ENCODE peak calls at places on chromosomes 2 and 18, in four cellular contexts. S is H9, Y is colonic mucosa, U is HCT116. W is an unnamed sample.

GRCh38 chr2:235966396-235966795 is 201.8 kb downstream of the GBX2 start:
- DNase-seq in S (peak; percentile 47), Y (no peak), U (no peak), W (no peak)

GRCh38 chr2:218805627-218806026 is 23.7 kb downstream of the CYP27A1 start:
- DNase-seq in S (no peak), Y (no peak), U (no peak), W (no peak)

GRCh38 chr2:128310761-128311160 is 7.9 kb downstream of the HS6ST1 start:
- DNase-seq in S (no peak), Y (peak; percentile 16), U (no peak), W (no peak)

GRCh38 chr18:3863593-3863992 is 413.6 kb downstream of the TGIF1 start:
- DNase-seq in S (no peak), Y (no peak), U (no peak), W (no peak)

GRCh38 chr2:118246726-118247125 is 158.5 kb downstream of the INSIG2 start:
- DNase-seq in S (no peak), Y (no peak), U (no peak), W (no peak)

GRCh38 chr18:9330419-9330818 is 4.2 kb upstream of the TWSG1 start:
- DNase-seq in S (no peak), Y (no peak), U (no peak), W (no peak)

GRCh38 chr2:129760669-129761068 is 218.8 kb upstream of the RAB6C start:
- DNase-seq in S (no peak), Y (no peak), U (no peak), W (no peak)

GRCh38 chr2:126482582-126483464 is 173.1 kb upstream of the GYPC start:
- DNase-seq in S (peak; percentile 78), Y (no peak), U (no peak), W (no peak)

DNA sequence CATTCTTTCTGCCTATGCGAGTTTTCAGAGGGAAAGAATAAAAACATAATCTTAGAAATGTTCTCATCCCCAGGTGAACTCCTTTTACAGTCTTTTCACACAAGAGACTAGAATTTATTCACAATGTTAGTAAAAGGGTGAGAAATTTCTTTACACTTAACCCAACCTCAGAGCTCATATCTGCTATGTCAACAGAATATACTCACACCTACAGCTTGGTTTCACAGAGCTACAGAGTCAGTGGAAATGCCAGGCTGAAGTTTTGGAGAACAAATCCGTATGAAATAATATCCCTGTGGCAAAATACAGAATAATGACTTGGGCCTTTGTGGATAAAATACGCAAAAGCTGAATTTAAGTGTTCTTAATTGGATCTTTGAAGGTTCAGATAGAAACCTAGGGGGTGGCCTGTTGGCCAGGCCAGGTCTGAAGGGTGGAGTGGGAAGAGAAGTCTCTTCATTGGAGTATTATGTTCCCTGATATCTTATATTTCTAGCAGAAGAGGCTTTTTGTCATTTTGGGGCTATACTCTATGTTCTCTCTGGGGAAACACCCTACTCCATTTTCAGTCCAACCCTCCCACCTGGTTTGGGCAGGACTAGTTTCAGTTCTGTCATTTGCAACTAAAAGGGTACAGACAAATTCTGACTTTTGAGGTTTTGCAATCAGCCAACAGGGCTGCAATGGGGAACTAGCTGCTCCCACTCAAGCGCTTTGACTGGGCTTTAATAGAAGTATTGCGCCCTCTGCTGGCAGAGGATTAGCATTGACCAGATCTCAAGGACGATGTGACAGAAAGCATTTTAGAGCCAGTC is 25.7 kb downstream of the FBXO48 start:
- DNase-seq in S (peak; percentile 82), Y (peak; percentile 80), U (peak; percentile 82), W (peak; percentile 24)
- H3K27ac ChIP-seq in S (no peak overlapping the region), Y (no peak overlapping the region), U (no peak overlapping the region), W (no peak overlapping the region)

DNA sequence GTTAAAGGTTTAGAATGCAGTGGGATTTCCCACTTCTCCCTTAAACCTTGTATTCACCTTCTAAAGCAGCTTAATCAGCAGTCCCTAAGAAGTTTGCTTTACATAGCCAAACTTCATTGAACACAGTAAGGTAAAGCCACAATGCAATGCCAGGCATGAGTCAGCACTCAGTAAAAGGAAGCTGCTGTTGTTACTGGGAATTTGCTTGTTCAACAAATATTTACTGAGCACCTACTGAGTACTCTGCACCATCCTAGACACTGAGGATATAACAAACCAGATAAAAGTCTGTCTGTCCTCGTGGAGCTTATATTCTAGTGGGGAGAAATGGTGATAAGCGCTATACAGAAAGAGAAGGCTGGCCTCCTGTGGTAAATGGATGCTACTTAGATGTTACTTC is 162.7 kb downstream of the PKP4 start:
- DNase-seq in S (no peak), Y (no peak), U (no peak), W (peak; percentile 34)
- H3K27ac ChIP-seq in S (no peak overlapping the region), Y (no peak overlapping the region), U (no peak overlapping the region), W (peak overlapping the region; percentile 65)

GRCh38 chr2:239264838-239265651 is 135.8 kb downstream of the HDAC4 start:
- DNase-seq in S (no peak), Y (peak; percentile 75), U (peak; percentile 56), W (peak; percentile 41)
- H3K27ac ChIP-seq in S (no peak overlapping the region), Y (peak overlapping the region; percentile 92), U (peak overlapping the region; percentile 81), W (peak overlapping the region; percentile 22)

DNA sequence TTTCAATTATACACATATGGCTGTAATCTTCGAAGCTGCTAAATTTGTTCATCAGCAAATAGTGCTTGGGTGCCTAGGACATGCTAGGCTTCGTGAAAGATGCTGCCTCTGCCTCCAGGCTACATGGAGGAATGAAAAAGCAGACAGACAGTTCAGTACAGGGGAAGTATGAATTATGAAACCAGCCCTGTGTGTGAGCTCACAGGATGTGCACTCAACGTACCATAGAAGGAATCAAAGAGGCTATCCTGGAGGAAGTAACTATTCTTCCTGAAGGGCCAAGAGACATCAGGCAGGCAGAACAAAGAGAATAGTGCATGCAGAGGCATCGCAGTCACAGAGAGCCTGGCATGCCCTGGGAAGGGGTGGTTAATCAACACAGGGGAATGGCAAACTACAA is 61.4 kb downstream of the DYM start:
- DNase-seq in S (no peak), Y (no peak), U (no peak), W (peak; percentile 1)
- H3K27ac ChIP-seq in S (no peak overlapping the region), Y (no peak overlapping the region), U (no peak overlapping the region), W (peak overlapping the region; percentile 34)

GRCh38 chr2:172249986-172250385 is 147.3 kb upstream of the DLX2 start:
- DNase-seq in S (no peak), Y (no peak), U (no peak), W (no peak)
- H3K27ac ChIP-seq in S (no peak overlapping the region), Y (no peak overlapping the region), U (peak overlapping the region; percentile 76), W (peak overlapping the region; percentile 99)

W was measured in epithelial cell of prostate.